ENCODE peak calls at places on chromosome 14, in ten cellular contexts. V is A549, E is stomach, O is HCT116, I is ovary, L is cardiac muscle cell, N is tibial artery, H is heart left ventricle, D is endothelial cell of umbilical vein, Q is psoas muscle. C is an unnamed sample.
A peak's percentile ranks its signal among the peaks of the same experiment; 100 is the strongest.

GRCh38 chr14:93941293-93941910 is 14.3 kb downstream of the FAM181A start:
- DNase-seq in L (no peak), H (no peak), N (no peak), I (no peak), Q (no peak), E (no peak), V (no peak), D (no peak), O (no peak), C (no peak)

GRCh38 chr14:79483472-79483871 is 727.8 kb downstream of the DIO2 start:
- DNase-seq in O (no peak), L (no peak), E (no peak), D (no peak), I (no peak), H (no peak), Q (no peak), N (no peak), V (peak; percentile 11), C (no peak)

GRCh38 chr14:94113908-94114588 is 3.5 kb downstream of the IFI27 start:
- DNase-seq in N (no peak), O (no peak), E (peak; percentile 17), D (peak; percentile 6), H (no peak), V (no peak), L (no peak), I (peak; percentile 5), Q (no peak), C (peak; percentile 19)

GRCh38 chr14:51643137-51643536 is 8.6 kb upstream of the FRMD6 start:
- DNase-seq in O (no peak), H (no peak), V (no peak), Q (no peak), L (no peak), E (no peak), I (no peak), N (no peak), D (no peak), C (no peak)

GRCh38 chr14:103514596-103515421 is 7.8 kb downstream of the CKB start:
- DNase-seq in Q (no peak), H (no peak), V (no peak), E (no peak), N (peak; percentile 60), O (no peak), I (peak; percentile 36), L (no peak), D (no peak), C (peak; percentile 44)

GRCh38 chr14:95359974-95360826 is 40.5 kb upstream of the CLMN start:
- DNase-seq in E (peak; percentile 38), L (peak; percentile 28), Q (no peak), O (no peak), V (no peak), N (no peak), D (no peak), I (no peak), H (peak; percentile 32), C (peak; percentile 83)

GRCh38 chr14:101962503-101962874 is 1.9 kb upstream of the DYNC1H1 start:
- DNase-seq in N (peak; percentile 80), H (peak; percentile 70), V (peak; percentile 89), O (peak; percentile 21), I (peak; percentile 56), Q (peak; percentile 67), L (no peak), D (no peak), E (peak; percentile 74), C (no peak)

GRCh38 chr14:30994681-30995620 is 30.5 kb upstream of the AP4S1 start:
- DNase-seq in E (no peak), O (no peak), D (peak; percentile 66), V (no peak), Q (no peak), L (no peak), N (no peak), I (no peak), H (no peak), C (no peak)

GRCh38 chr14:94368956-94369355 is 19.4 kb downstream of the SERPINA1 start:
- DNase-seq in V (no peak), E (no peak), I (no peak), H (no peak), Q (no peak), N (no peak), L (no peak), D (no peak), O (no peak), C (no peak)

GRCh38 chr14:71970272-71970671 is 38.0 kb downstream of the RGS6 start:
- DNase-seq in L (no peak), Q (no peak), I (no peak), E (no peak), D (no peak), H (no peak), O (no peak), N (no peak), V (no peak), C (no peak)

GRCh38 chr14:36556811-36557433 is 25.5 kb downstream of the NKX2-8 start:
- DNase-seq in N (no peak), E (no peak), L (peak; percentile 26), O (peak; percentile 19), H (no peak), D (peak; percentile 20), V (peak; percentile 16), I (no peak), Q (no peak), C (peak; percentile 75)

GRCh38 chr14:74042296-74042695 is 23.1 kb downstream of the BBOF1 start:
- DNase-seq in D (no peak), Q (no peak), O (no peak), V (no peak), L (no peak), H (no peak), E (no peak), I (no peak), N (no peak), C (no peak)

GRCh38 chr14:92690171-92691011 is 58.0 kb downstream of the LGMN start:
- DNase-seq in V (peak; percentile 76), O (peak; percentile 59), N (no peak), D (peak; percentile 59), H (no peak), L (peak; percentile 69), Q (no peak), E (peak; percentile 68), I (peak; percentile 51), C (peak; percentile 75)

GRCh38 chr14:22837059-22837749 is 819 bp downstream of the MMP14 start:
- DNase-seq in L (peak; percentile 64), I (peak; percentile 87), N (peak; percentile 88), H (peak; percentile 75), Q (no peak), D (peak; percentile 67), O (no peak), V (no peak), E (peak; percentile 71), C (peak; percentile 80)
- H3K27ac ChIP-seq in L (no peak overlapping the region), I (peak overlapping the region; percentile 96), N (peak overlapping the region; percentile 97), H (peak overlapping the region; percentile 90), Q (peak overlapping the region; percentile 74), D (peak overlapping the region; percentile 84), O (peak overlapping the region; percentile 48), V (peak overlapping the region; percentile 38), E (peak overlapping the region; percentile 96), C (peak overlapping the region; percentile 71)

GRCh38 chr14:34344318-34344717 is 117.7 kb downstream of the SPTSSA start:
- DNase-seq in V (no peak), O (no peak), N (no peak), H (no peak), L (no peak), Q (no peak), I (no peak), E (no peak), D (no peak), C (no peak)
- H3K9me3 ChIP-seq in V (no peaks in the 10 kb centered on the region), O (no peaks in the 10 kb centered on the region), N (no peaks in the 10 kb centered on the region), H (no peaks in the 10 kb centered on the region), L (no peaks in the 10 kb centered on the region), Q (no peaks in the 10 kb centered on the region), I (no peaks in the 10 kb centered on the region), E (peaks cover 8% of the 10 kb centered on the region), D (no peaks in the 10 kb centered on the region), C (peaks cover 26% of the 10 kb centered on the region)

GRCh38 chr14:35218963-35219362 is 73.2 kb upstream of the PSMA6 start:
- DNase-seq in H (no peak), N (no peak), L (no peak), V (no peak), D (no peak), I (no peak), Q (no peak), E (no peak), O (no peak), C (no peak)

GRCh38 chr14:35213143-35213788 is 78.9 kb upstream of the PSMA6 start:
- DNase-seq in V (no peak), O (no peak), I (peak; percentile 68), Q (no peak), D (no peak), E (no peak), L (no peak), H (no peak), N (no peak), C (no peak)

GRCh38 chr14:35212471-35213142 is 79.6 kb upstream of the PSMA6 start:
- DNase-seq in V (no peak), L (no peak), N (no peak), H (no peak), O (no peak), E (no peak), D (no peak), Q (no peak), I (no peak), C (no peak)

GRCh38 chr14:35213869-35214387 is 78.3 kb upstream of the PSMA6 start:
- DNase-seq in N (no peak), V (peak; percentile 29), O (no peak), L (no peak), I (no peak), E (no peak), H (no peak), Q (no peak), D (peak; percentile 70), C (no peak)

DNA sequence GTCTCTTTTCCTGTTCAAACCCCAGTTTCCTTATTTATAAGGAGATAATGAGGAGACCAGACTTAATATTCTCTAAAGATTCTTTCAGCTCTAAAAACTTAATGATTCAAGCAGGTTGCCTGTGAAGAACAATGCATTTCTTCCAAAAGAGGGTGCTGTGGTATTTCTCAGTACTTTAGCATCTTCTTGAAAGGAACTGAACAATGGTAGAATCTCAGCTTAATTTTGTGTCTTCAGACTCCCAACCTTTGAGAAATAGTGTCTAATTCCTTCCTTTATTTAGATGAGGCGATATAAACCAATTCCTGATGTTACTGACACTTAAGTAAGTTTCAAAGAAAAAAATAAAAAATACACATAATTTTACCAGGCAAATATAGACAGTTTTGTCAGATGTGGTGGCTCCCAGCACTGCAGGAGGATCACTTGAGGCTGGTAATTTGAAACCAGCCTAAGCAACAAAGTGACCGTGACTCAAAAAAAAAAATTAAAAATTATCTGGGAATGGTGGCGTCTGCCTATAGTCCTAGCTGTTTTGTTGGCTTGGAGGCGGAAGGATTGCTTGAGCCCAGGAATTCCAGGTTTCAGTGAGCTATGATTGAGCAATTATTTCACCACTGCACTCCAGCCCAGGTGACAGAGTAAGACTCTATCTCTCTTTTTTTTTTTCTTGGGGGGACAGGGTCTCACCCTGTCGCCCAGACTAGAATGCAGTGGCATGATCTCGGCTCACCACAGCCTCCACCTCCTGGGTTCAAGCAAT is 76.9 kb upstream of the PSMA6 start:
- DNase-seq in I (no peak), V (peak; percentile 69), N (no peak), L (peak; percentile 43), E (no peak), D (peak; percentile 62), H (no peak), O (peak; percentile 38), Q (no peak), C (no peak)
- TF ChIP-seq CTCF in I (peak; percentile 25), V (peak; percentile 73), N (peak; percentile 47), L (peak; percentile 60), E (no peak), D (no peak), H (peak; percentile 70), O (peak; percentile 35), Q (peak; percentile 44), C (peak; percentile 72)

GRCh38 chr14:90281766-90282165 is 25.4 kb downstream of the PSMC1 start:
- DNase-seq in Q (no peak), E (no peak), O (no peak), N (no peak), L (no peak), D (no peak), I (no peak), V (no peak), H (no peak), C (no peak)
- H3K27ac ChIP-seq in Q (no peak overlapping the region), E (no peak overlapping the region), O (no peak overlapping the region), N (peak overlapping the region; percentile 19), L (no peak overlapping the region), D (no peak overlapping the region), I (no peak overlapping the region), V (no peak overlapping the region), H (no peak overlapping the region), C (no peak overlapping the region)